ENCODE peak calls at places on chromosomes 11 and 22, in four cellular contexts. H is fibroblast of pulmonary artery, C is body of pancreas, X is neural crest cell. J is an unnamed sample.
A peak's percentile ranks its signal among the peaks of the same experiment; 100 is the strongest.

GRCh38 chr11:114257621-114258558 is 38.3 kb upstream of the NNMT start:
- DNase-seq in C (peak; percentile 56), H (peak; percentile 64), X (peak; percentile 80), J (peak; percentile 27)

GRCh38 chr11:123640677-123641494 is 13.5 kb downstream of the SCN3B start:
- DNase-seq in C (peak; percentile 50), H (peak; percentile 45), X (peak; percentile 52), J (peak; percentile 51)

GRCh38 chr11:111531687-111532364 is 8.7 kb upstream of the LAYN start:
- DNase-seq in C (no peak), H (peak; percentile 82), X (no peak), J (no peak)

GRCh38 chr11:57649826-57650738 is at the start of gene YPEL4:
- DNase-seq in H (peak; percentile 85), X (no peak), C (no peak), J (no peak)

GRCh38 chr11:2760196-2760871 is 60.5 kb upstream of the KCNQ1OT1 start:
- DNase-seq in C (peak; percentile 25), H (no peak), X (no peak), J (peak; percentile 6)

GRCh38 chr11:74321487-74322188 is 10.2 kb upstream of the P4HA3 start:
- DNase-seq in C (peak; percentile 54), H (peak; percentile 73), X (no peak), J (no peak)

GRCh38 chr22:46150615-46151423 is 493 bp downstream of the PPARA start:
- DNase-seq in X (peak; percentile 26), H (no peak), C (peak; percentile 53), J (peak; percentile 41)

GRCh38 chr11:57131080-57131790 is 50.5 kb upstream of the LRRC55 start:
- DNase-seq in H (peak; percentile 34), X (peak; percentile 33), C (peak; percentile 44), J (peak; percentile 28)

GRCh38 chr22:20783844-20784723 is 10.2 kb downstream of the SERPIND1 start:
- DNase-seq in H (peak; percentile 76), C (peak; percentile 57), X (peak; percentile 34), J (no peak)

GRCh38 chr11:89015614-89016013 is 50.2 kb downstream of the GRM5 start:
- DNase-seq in C (peak; percentile 71), X (no peak), H (no peak), J (no peak)

GRCh38 chr11:102226702-102227101 is 90.6 kb upstream of the BIRC3 start:
- DNase-seq in C (no peak), H (peak; percentile 82), X (no peak), J (no peak)

GRCh38 chr11:69975822-69976221 is 102.3 kb upstream of the ANO1 start:
- DNase-seq in H (no peak), C (no peak), X (no peak), J (no peak)

GRCh38 chr22:39530692-39531331 is 1.7 kb downstream of the RPS19BP1 start:
- DNase-seq in C (no peak), H (peak; percentile 59), X (peak; percentile 17), J (no peak)

GRCh38 chr11:131668867-131669780 is 298.7 kb downstream of the NTM start:
- DNase-seq in H (peak; percentile 44), X (peak; percentile 77), C (peak; percentile 56), J (no peak)

GRCh38 chr22:37197451-37198289 is 9.6 kb upstream of the C1QTNF6 start:
- DNase-seq in C (peak; percentile 54), X (no peak), H (peak; percentile 77), J (no peak)

GRCh38 chr11:57679396-57679795 is 11.5 kb downstream of the ZDHHC5 start:
- DNase-seq in C (no peak), X (no peak), H (no peak), J (no peak)

GRCh38 chr11:132782102-132782501 is 750.2 kb downstream of the OPCML start:
- DNase-seq in C (no peak), H (no peak), X (no peak), J (no peak)

GRCh38 chr11:60866911-60867870 is at the start of gene ZP1:
- DNase-seq in C (no peak), H (no peak), X (no peak), J (no peak)

GRCh38 chr11:30585067-30585891 is 874 bp downstream of the MPPED2 start:
- DNase-seq in C (peak; percentile 52), H (no peak), X (peak; percentile 50), J (peak; percentile 39)
- TF ChIP-seq CTCF in C (no peak), H (no peak), X (no peak), J (no peak)

GRCh38 chr11:27497284-27497866 is 9.2 kb downstream of the LIN7C start:
- DNase-seq in C (no peak), H (peak; percentile 52), X (no peak), J (no peak)
- TF ChIP-seq CTCF in C (peak; percentile 32), H (peak; percentile 53), X (peak; percentile 69), J (peak; percentile 59)

GRCh38 chr11:106917973-106918372 is 100.3 kb downstream of the GUCY1A2 start:
- DNase-seq in C (peak; percentile 9), H (peak; percentile 13), X (peak; percentile 10), J (no peak)
- TF ChIP-seq CTCF in C (no peak), H (peak; percentile 51), X (peak; percentile 51), J (peak; percentile 52)

DNA sequence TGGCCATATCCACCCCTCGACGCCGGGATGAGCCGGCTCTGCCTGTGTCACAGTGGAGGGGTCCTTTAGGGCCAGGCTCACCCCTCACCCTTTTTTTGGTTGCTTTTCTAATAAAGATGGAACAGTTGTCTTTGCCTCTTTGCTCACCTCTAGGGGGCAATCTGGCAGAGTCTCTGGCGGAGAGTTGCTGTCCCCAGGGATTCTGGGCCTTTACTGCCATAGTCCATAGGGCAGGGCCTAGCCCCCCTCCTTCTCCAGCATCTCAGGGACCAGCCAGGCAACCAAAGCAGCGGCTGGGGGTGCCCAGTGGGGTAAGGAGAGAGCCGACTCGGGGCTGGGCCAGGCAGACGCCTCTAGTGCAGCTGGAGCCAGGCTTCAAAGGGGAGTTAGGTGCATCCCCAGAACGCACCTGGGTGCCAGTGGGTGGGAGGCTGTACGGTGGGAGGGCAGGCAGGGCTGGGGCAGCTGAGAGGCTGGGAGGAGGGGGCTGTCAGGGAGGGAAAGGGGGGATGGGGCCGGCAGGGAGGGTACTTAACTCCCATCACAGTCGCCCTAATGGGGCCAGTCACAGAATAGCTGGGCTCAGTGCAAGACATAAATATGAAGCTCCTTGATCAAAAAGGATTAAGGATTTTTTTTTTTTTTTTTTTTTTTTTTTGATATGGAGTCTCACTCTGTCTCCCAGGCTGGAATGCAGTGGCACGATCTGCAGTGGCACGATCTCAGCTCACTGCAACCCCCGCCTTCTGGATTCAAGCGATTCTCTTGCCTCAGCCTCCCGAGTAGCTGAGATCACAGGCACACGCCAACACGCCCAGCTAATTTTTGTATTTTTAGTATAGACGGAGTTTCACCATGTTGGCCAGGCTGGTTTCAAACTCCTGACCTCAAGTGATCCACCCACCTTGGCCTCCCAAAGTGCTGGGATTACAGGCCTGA is 2.5 kb upstream of the SUSD2 start:
- DNase-seq in X (no peak), H (peak; percentile 24), C (no peak), J (no peak)
- TF ChIP-seq CTCF in X (peak; percentile 48), H (peak; percentile 45), C (no peak), J (peak; percentile 37)